ENCODE peak calls at places on chromosomes 12 and 14, in ten cellular contexts. O, S, N, L, X, Y, C, T, B and A are unnamed samples.

GRCh38 chr12:109305547-109305946 is 3.5 kb downstream of the FOXN4 start:
- DNase-seq in L (no peak), S (no peak), C (no peak), X (no peak), T (no peak), O (no peak), Y (no peak), B (no peak), N (no peak), A (no peak)

GRCh38 chr12:7460375-7461259 is 16.7 kb upstream of the CD163L1 start:
- DNase-seq in B (no peak), N (peak), C (peak), O (peak), L (peak), X (no peak), Y (no peak), S (peak), T (no peak), A (no peak)

GRCh38 chr12:124303579-124304313 is 8.9 kb downstream of the RFLNA start:
- DNase-seq in N (no peak), L (no peak), B (no peak), O (no peak), C (no peak), S (no peak), X (no peak), T (no peak), Y (no peak), A (no peak)

GRCh38 chr12:6370994-6371754 is 4.2 kb downstream of the SCNN1A start:
- DNase-seq in L (peak), C (peak), T (no peak), S (peak), Y (no peak), B (peak), O (peak), X (no peak), N (no peak), A (peak)

GRCh38 chr14:98826618-98827017 is 445.4 kb downstream of the BCL11B start:
- DNase-seq in C (no peak), X (no peak), B (no peak), S (no peak), N (no peak), Y (no peak), L (no peak), O (no peak), T (no peak), A (no peak)

GRCh38 chr12:132764231-132764630 is 2.6 kb upstream of the ANKLE2 start:
- DNase-seq in Y (no peak), X (no peak), C (no peak), L (no peak), T (no peak), N (no peak), S (no peak), B (no peak), O (no peak), A (no peak)

GRCh38 chr12:71014180-71014785 is 93.7 kb upstream of the PTPRR start:
- DNase-seq in L (peak), B (peak), X (no peak), O (peak), T (no peak), Y (no peak), S (no peak), N (no peak), C (peak), A (no peak)

GRCh38 chr12:29957835-29958234 is 174.1 kb upstream of the TMTC1 start:
- DNase-seq in N (no peak), S (no peak), Y (no peak), C (no peak), T (no peak), O (no peak), X (no peak), B (no peak), L (no peak), A (no peak)

GRCh38 chr14:53152627-53152908 is 555 bp downstream of the DDHD1 start:
- DNase-seq in N (no peak), C (no peak), O (no peak), B (no peak), S (no peak), Y (no peak), T (no peak), L (no peak), X (no peak), A (no peak)

GRCh38 chr14:82419933-82420332 is 886.3 kb upstream of the SEL1L start:
- DNase-seq in Y (no peak), O (no peak), S (no peak), X (no peak), N (no peak), B (no peak), C (no peak), L (no peak), T (no peak), A (no peak)

GRCh38 chr12:9707864-9708808 is 24.8 kb downstream of the CLECL1 start:
- DNase-seq in X (peak), L (peak), N (peak), B (peak), T (no peak), C (peak), S (peak), O (peak), Y (peak), A (peak)